ENCODE peak calls at places on chromosome 2, in ten cellular contexts. O, A, B, C, M, V, G, I, X and F are unnamed samples.

GRCh38 chr2:23269747-23270146 is 115.2 kb upstream of the KLHL29 start:
- DNase-seq in M (peak), G (no peak), B (no peak), A (no peak), C (no peak), O (no peak), V (no peak), I (no peak), X (no peak), F (no peak)

GRCh38 chr2:16012626-16013501 is 72.5 kb downstream of the MYCN start:
- DNase-seq in O (no peak), C (no peak), X (peak), V (peak), B (no peak), A (no peak), G (no peak), I (peak), M (no peak), F (no peak)

GRCh38 chr2:131034122-131035051 is 58.9 kb downstream of the FAM168B start:
- DNase-seq in X (peak), C (no peak), A (no peak), V (peak), B (no peak), M (peak), I (no peak), G (no peak), O (no peak), F (no peak)

GRCh38 chr2:33746401-33746800 is 147.3 kb upstream of the FAM98A start:
- DNase-seq in O (no peak), G (no peak), B (no peak), I (no peak), M (no peak), X (no peak), V (no peak), A (no peak), C (no peak), F (peak)

GRCh38 chr2:234745347-234745746 is 206.5 kb upstream of the SH3BP4 start:
- DNase-seq in B (no peak), C (peak), O (no peak), I (no peak), X (no peak), G (no peak), V (no peak), M (no peak), A (no peak), F (no peak)

GRCh38 chr2:152050345-152050744 is 48.5 kb downstream of the CACNB4 start:
- DNase-seq in C (no peak), G (no peak), M (no peak), X (no peak), V (no peak), I (no peak), A (no peak), B (no peak), O (no peak), F (no peak)

GRCh38 chr2:133769036-133769435 is 200.8 kb upstream of the NCKAP5 start:
- DNase-seq in M (no peak), C (no peak), X (no peak), A (no peak), B (no peak), G (no peak), I (no peak), O (no peak), V (no peak), F (no peak)

GRCh38 chr2:105541189-105542050 is 142.6 kb upstream of the FHL2 start:
- DNase-seq in I (no peak), B (no peak), M (no peak), A (no peak), C (no peak), G (no peak), V (peak), O (no peak), X (no peak), F (no peak)

GRCh38 chr2:137929504-137929886 is 34.8 kb upstream of the HNMT start:
- DNase-seq in I (no peak), V (no peak), B (no peak), X (peak), O (no peak), C (no peak), G (no peak), A (no peak), M (no peak), F (no peak)

GRCh38 chr2:217928324-217929293 is 74.2 kb downstream of the TNS1 start:
- DNase-seq in O (no peak), G (no peak), C (no peak), A (no peak), V (no peak), B (no peak), X (no peak), M (no peak), I (no peak), F (no peak)

GRCh38 chr2:60565472-60565871 is 12.0 kb upstream of the BCL11A start:
- DNase-seq in I (no peak), X (no peak), O (no peak), G (no peak), C (no peak), V (peak), B (no peak), A (no peak), M (peak), F (no peak)

GRCh38 chr2:163664610-163665009 is 71.2 kb downstream of the FIGN start:
- DNase-seq in A (peak), V (no peak), G (no peak), C (no peak), I (no peak), M (peak), X (no peak), B (no peak), O (no peak), F (no peak)

GRCh38 chr2:169509230-169509917 is at the start of gene KLHL41:
- DNase-seq in B (no peak), C (no peak), O (no peak), M (peak), I (no peak), A (no peak), V (no peak), G (no peak), X (no peak), F (peak)